ENCODE peak calls at places on chromosome 17, in eight cellular contexts. G, K, T, M, I, Q, H and R are unnamed samples.

GRCh38 chr17:57970706-57971105 is 15.5 kb upstream of the CUEDC1 start:
- DNase-seq in K (no peak), H (no peak), G (no peak), T (peak), Q (no peak), I (no peak), M (no peak), R (no peak)

GRCh38 chr17:77438241-77439204 is 297.8 kb downstream of the SEC14L1 start:
- DNase-seq in H (no peak), K (no peak), M (no peak), Q (no peak), I (no peak), G (no peak), T (no peak), R (no peak)

GRCh38 chr17:45325810-45326209 is 9.0 kb upstream of the MAP3K14 start:
- DNase-seq in K (no peak), G (no peak), I (no peak), T (no peak), M (no peak), Q (no peak), H (no peak), R (no peak)

GRCh38 chr17:17824119-17824779 is 12.5 kb downstream of the SREBF1 start:
- DNase-seq in T (no peak), M (no peak), H (no peak), K (no peak), I (no peak), G (no peak), Q (no peak), R (no peak)

GRCh38 chr17:62968445-62968923 is 2.4 kb downstream of the TANC2 start:
- DNase-seq in M (peak), T (peak), G (no peak), I (peak), H (no peak), K (peak), Q (peak), R (peak)

GRCh38 chr17:30091771-30092170 is 24.8 kb upstream of the NSRP1 start:
- DNase-seq in K (no peak), G (no peak), M (peak), H (no peak), Q (peak), I (no peak), T (peak), R (no peak)

GRCh38 chr17:82935944-82936767 is 96.3 kb upstream of the ZNF750 start:
- DNase-seq in M (no peak), H (no peak), Q (no peak), I (no peak), T (no peak), G (no peak), K (peak), R (no peak)

GRCh38 chr17:35373984-35374765 is 754 bp upstream of the SLFN11 start:
- DNase-seq in G (peak), H (no peak), M (peak), Q (peak), K (peak), I (peak), T (peak), R (peak)

GRCh38 chr17:38325221-38325851 is 18.4 kb downstream of the GPR179 start:
- DNase-seq in I (no peak), T (no peak), K (peak), G (no peak), H (no peak), M (peak), Q (no peak), R (no peak)

GRCh38 chr17:49861150-49861884 is 13.4 kb upstream of the TAC4 start:
- DNase-seq in K (no peak), M (peak), T (peak), I (peak), G (peak), Q (peak), H (no peak), R (peak)

GRCh38 chr17:57356722-57357391 is 100.5 kb downstream of the MSI2 start:
- DNase-seq in K (peak), G (no peak), M (no peak), H (no peak), I (peak), Q (no peak), T (no peak), R (no peak)

GRCh38 chr17:29949708-29950107 is 8.3 kb downstream of the EFCAB5 start:
- DNase-seq in H (no peak), M (no peak), I (no peak), T (no peak), G (no peak), Q (no peak), K (no peak), R (no peak)

GRCh38 chr17:7177954-7178477 is 1.2 kb downstream of the ASGR1 start:
- DNase-seq in G (no peak), H (no peak), I (no peak), T (no peak), K (no peak), M (no peak), Q (no peak), R (no peak)

GRCh38 chr17:290626-291025 is 62.0 kb downstream of the RPH3AL start:
- DNase-seq in H (no peak), Q (no peak), I (no peak), K (no peak), M (no peak), G (no peak), T (no peak), R (no peak)

GRCh38 chr17:42198897-42199296 is 4.6 kb upstream of the GHDC start:
- DNase-seq in I (no peak), H (no peak), T (no peak), K (no peak), G (no peak), M (no peak), Q (no peak), R (no peak)

GRCh38 chr17:42798383-42799380 is at the start of the genes CNTD1 and COA3:
- DNase-seq in H (no peak), G (peak), K (peak), Q (peak), I (peak), M (peak), T (peak), R (peak)

GRCh38 chr17:47802341-47803022 is 19.1 kb downstream of the OSBPL7 start:
- DNase-seq in K (no peak), Q (peak), H (no peak), T (peak), I (peak), G (peak), M (peak), R (peak)

GRCh38 chr17:16488572-16488997 is 3.4 kb downstream of the LRRC75A start:
- DNase-seq in H (no peak), I (no peak), G (no peak), T (no peak), M (no peak), Q (no peak), K (no peak), R (no peak)

GRCh38 chr17:82883461-82884031 is 43.7 kb upstream of the ZNF750 start:
- DNase-seq in M (no peak), H (no peak), K (no peak), Q (no peak), G (no peak), I (no peak), T (no peak), R (no peak)

GRCh38 chr17:37430051-37430591 is 23.4 kb downstream of the TADA2A start:
- DNase-seq in I (peak), M (peak), K (no peak), Q (no peak), G (no peak), T (peak), H (no peak), R (peak)

GRCh38 chr17:7650509-7651096 is at the start of gene ATP1B2:
- DNase-seq in H (no peak), Q (peak), T (peak), I (peak), M (peak), K (peak), G (peak), R (peak)